ENCODE peak calls at places on chromosomes 5 and 9, in six cellular contexts. One of them, this sample, is unnamed.

GRCh38 chr5:113606298-113607134 is 93.0 kb downstream of the YTHDC2 start:
- DNase-seq in A549: peak; percentile 19
- DNase-seq in HepG2: peak; percentile 61
- DNase-seq in K562: peak; percentile 55
- DNase-seq in GM12878: peak; percentile 7
- DNase-seq in endothelial cell of umbilical vein: peak; percentile 82
- DNase-seq in this sample: peak; percentile 54

GRCh38 chr9:70392189-70392588 is 22.3 kb downstream of the KLF9 start:
- DNase-seq in endothelial cell of umbilical vein: peak; percentile 12
- DNase-seq in GM12878: no peak
- DNase-seq in K562: no peak
- DNase-seq in A549: no peak
- DNase-seq in HepG2: no peak
- DNase-seq in this sample: peak; percentile 14

GRCh38 chr9:75907329-75907728 is 16.9 kb downstream of the PCSK5 start:
- DNase-seq in endothelial cell of umbilical vein: peak; percentile 29
- DNase-seq in K562: no peak
- DNase-seq in A549: no peak
- DNase-seq in GM12878: no peak
- DNase-seq in HepG2: peak; percentile 35
- DNase-seq in this sample: no peak

GRCh38 chr5:131587541-131587940 is 47.5 kb downstream of the RAPGEF6 start:
- DNase-seq in endothelial cell of umbilical vein: peak; percentile 11
- DNase-seq in K562: no peak
- DNase-seq in A549: no peak
- DNase-seq in HepG2: no peak
- DNase-seq in GM12878: no peak
- DNase-seq in this sample: no peak

GRCh38 chr9:108182950-108183381 is 672.8 kb downstream of the ACTL7B start:
- DNase-seq in A549: no peak
- DNase-seq in endothelial cell of umbilical vein: peak; percentile 19
- DNase-seq in K562: no peak
- DNase-seq in HepG2: no peak
- DNase-seq in GM12878: peak; percentile 40
- DNase-seq in this sample: peak; percentile 51

GRCh38 chr9:15158019-15158418 is 149.0 kb downstream of the TTC39B start:
- DNase-seq in HepG2: no peak
- DNase-seq in endothelial cell of umbilical vein: no peak
- DNase-seq in K562: no peak
- DNase-seq in A549: no peak
- DNase-seq in GM12878: no peak
- DNase-seq in this sample: no peak

GRCh38 chr5:126864042-126864688 is 87.2 kb downstream of the LMNB1 start:
- DNase-seq in endothelial cell of umbilical vein: no peak
- DNase-seq in A549: peak; percentile 15
- DNase-seq in HepG2: no peak
- DNase-seq in GM12878: no peak
- DNase-seq in K562: peak; percentile 89
- DNase-seq in this sample: no peak

GRCh38 chr5:37938086-37938852 is 98.4 kb upstream of the GDNF start:
- DNase-seq in A549: no peak
- DNase-seq in K562: no peak
- DNase-seq in HepG2: no peak
- DNase-seq in GM12878: no peak
- DNase-seq in endothelial cell of umbilical vein: no peak
- DNase-seq in this sample: no peak

GRCh38 chr5:136814621-136815378 is 449.5 kb upstream of the TRPC7 start:
- DNase-seq in GM12878: no peak
- DNase-seq in HepG2: no peak
- DNase-seq in A549: no peak
- DNase-seq in endothelial cell of umbilical vein: no peak
- DNase-seq in K562: no peak
- DNase-seq in this sample: no peak

GRCh38 chr5:179796877-179797608 is 3.3 kb downstream of the LTC4S start:
- DNase-seq in endothelial cell of umbilical vein: no peak
- DNase-seq in HepG2: no peak
- DNase-seq in GM12878: no peak
- DNase-seq in A549: no peak
- DNase-seq in K562: no peak
- DNase-seq in this sample: no peak

GRCh38 chr5:111530298-111530740 is 18.0 kb upstream of the STARD4 start:
- DNase-seq in HepG2: peak; percentile 15
- DNase-seq in GM12878: peak; percentile 57
- DNase-seq in K562: peak; percentile 60
- DNase-seq in endothelial cell of umbilical vein: peak; percentile 90
- DNase-seq in A549: peak; percentile 43
- DNase-seq in this sample: peak; percentile 79

GRCh38 chr5:78591227-78591626 is 57.3 kb downstream of the LHFPL2 start:
- DNase-seq in K562: no peak
- DNase-seq in GM12878: no peak
- DNase-seq in endothelial cell of umbilical vein: peak; percentile 67
- DNase-seq in A549: peak; percentile 53
- DNase-seq in HepG2: peak; percentile 54
- DNase-seq in this sample: peak; percentile 29

GRCh38 chr9:120729796-120730195 is 15.5 kb upstream of the MEGF9 start:
- DNase-seq in endothelial cell of umbilical vein: no peak
- DNase-seq in GM12878: no peak
- DNase-seq in HepG2: peak; percentile 72
- DNase-seq in A549: no peak
- DNase-seq in K562: peak; percentile 46
- DNase-seq in this sample: peak; percentile 58

GRCh38 chr5:159913048-159913447 is 3.2 kb upstream of the ADRA1B start:
- DNase-seq in GM12878: no peak
- DNase-seq in A549: peak; percentile 70
- DNase-seq in endothelial cell of umbilical vein: peak; percentile 21
- DNase-seq in HepG2: no peak
- DNase-seq in K562: no peak
- DNase-seq in this sample: peak; percentile 33

GRCh38 chr5:15774632-15775031 is 274.7 kb downstream of the FBXL7 start:
- DNase-seq in A549: no peak
- DNase-seq in GM12878: no peak
- DNase-seq in K562: no peak
- DNase-seq in endothelial cell of umbilical vein: no peak
- DNase-seq in HepG2: no peak
- DNase-seq in this sample: no peak

DNA sequence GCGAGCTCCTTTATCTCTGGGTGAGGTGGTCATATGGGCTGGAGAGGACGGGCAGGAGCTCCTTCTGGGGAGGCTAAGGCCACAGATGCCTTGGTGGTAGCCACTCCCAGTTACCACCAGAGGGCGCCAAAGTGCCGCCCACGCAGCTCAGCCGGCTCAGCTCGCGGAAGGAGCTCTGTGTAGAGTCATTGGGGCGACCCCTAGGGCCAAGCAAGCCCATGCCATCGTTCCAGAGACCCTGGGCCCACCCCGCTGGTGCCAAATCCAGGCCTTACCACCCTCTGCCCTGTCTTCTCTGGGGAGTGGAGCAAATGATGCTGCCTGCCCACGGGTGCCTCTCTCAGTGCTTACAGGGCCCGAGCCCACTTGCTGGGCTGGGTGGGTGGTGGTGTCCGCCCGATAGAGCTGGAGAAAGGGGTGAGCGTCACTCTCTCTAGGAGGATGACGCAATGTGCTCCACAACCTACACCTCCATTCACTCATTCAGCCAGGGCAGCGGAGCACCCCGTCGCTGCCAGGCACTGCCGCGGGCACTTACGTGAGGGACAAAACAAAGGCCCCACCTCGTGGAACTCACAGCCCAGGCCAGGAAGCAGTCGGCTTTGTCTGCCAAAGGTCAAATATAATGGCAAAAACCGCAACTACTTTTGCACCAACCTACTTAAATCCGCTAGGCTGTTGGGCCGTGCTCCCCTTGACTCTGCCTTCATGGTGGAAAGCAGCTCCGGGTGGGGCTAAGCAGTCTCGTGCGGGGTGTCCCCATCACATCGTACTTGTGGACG is 13.8 kb downstream of the TSPAN17 start:
- DNase-seq in HepG2: peak; percentile 65
- DNase-seq in endothelial cell of umbilical vein: peak; percentile 69
- DNase-seq in K562: peak; percentile 90
- DNase-seq in A549: peak; percentile 95
- DNase-seq in GM12878: peak; percentile 16
- DNase-seq in this sample: peak; percentile 79
- TF ChIP-seq MYC in HepG2: no peak
- TF ChIP-seq MYC in endothelial cell of umbilical vein: no peak
- TF ChIP-seq MYC in K562: no peak
- TF ChIP-seq MYC in A549: no peak
- TF ChIP-seq MYC in GM12878: no peak
- TF ChIP-seq MYC in this sample: peak; percentile 8

GRCh38 chr5:140261403-140262171 is 41.3 kb downstream of the PFDN1 start:
- DNase-seq in GM12878: no peak
- DNase-seq in HepG2: peak; percentile 85
- DNase-seq in K562: peak; percentile 72
- DNase-seq in endothelial cell of umbilical vein: peak; percentile 97
- DNase-seq in A549: peak; percentile 93
- DNase-seq in this sample: peak; percentile 80
- TF ChIP-seq CTCF in GM12878: no peak
- TF ChIP-seq CTCF in HepG2: peak; percentile 38
- TF ChIP-seq CTCF in K562: peak; percentile 28
- TF ChIP-seq CTCF in endothelial cell of umbilical vein: no peak
- TF ChIP-seq CTCF in A549: no peak
- TF ChIP-seq CTCF in this sample: no peak

DNA sequence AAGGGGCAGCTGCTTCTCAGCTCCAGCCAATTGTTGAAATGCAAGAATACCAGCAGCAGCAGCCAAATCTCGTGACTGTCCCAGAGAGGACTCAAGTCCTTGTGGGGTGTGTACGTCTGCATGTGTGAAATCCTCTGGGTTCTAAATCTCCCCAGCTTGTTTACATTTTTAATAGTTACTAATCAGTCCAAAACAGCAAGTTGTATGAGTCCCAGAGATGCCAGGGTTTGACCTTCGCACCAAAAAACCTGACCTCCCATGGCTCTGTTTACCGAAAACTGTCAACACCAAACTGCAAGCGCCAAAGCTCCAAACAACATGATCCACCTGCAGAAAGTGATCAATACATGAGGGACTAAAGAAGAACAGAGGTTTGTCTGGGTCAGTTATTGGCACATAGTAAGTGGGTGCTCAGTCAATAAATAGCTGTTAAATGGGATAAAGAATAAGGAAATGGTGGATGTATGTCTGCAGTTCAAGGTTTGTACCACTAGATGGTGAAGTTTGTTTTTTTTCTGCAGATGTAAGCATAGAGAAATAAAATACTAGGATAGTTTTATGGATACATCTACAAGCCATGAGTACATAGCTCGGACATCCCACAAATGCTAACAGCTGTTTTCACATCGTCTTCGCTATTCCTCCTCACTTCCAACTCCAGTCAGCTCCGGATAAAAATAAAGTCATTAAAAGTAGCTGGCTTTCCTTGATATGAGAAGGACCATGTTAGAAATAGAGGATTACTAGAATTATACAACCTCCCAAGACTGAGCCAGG is 85.3 kb upstream of the ADRB2 start:
- DNase-seq in K562: peak; percentile 43
- DNase-seq in HepG2: peak; percentile 42
- DNase-seq in endothelial cell of umbilical vein: peak; percentile 82
- DNase-seq in GM12878: no peak
- DNase-seq in A549: peak; percentile 36
- DNase-seq in this sample: peak; percentile 81
- H3K4me3 ChIP-seq in K562: no peak overlapping the region
- H3K4me3 ChIP-seq in HepG2: no peak overlapping the region
- H3K4me3 ChIP-seq in endothelial cell of umbilical vein: no peak overlapping the region
- H3K4me3 ChIP-seq in GM12878: no peak overlapping the region
- H3K4me3 ChIP-seq in A549: no peak overlapping the region
- H3K4me3 ChIP-seq in this sample: no peak overlapping the region

DNA sequence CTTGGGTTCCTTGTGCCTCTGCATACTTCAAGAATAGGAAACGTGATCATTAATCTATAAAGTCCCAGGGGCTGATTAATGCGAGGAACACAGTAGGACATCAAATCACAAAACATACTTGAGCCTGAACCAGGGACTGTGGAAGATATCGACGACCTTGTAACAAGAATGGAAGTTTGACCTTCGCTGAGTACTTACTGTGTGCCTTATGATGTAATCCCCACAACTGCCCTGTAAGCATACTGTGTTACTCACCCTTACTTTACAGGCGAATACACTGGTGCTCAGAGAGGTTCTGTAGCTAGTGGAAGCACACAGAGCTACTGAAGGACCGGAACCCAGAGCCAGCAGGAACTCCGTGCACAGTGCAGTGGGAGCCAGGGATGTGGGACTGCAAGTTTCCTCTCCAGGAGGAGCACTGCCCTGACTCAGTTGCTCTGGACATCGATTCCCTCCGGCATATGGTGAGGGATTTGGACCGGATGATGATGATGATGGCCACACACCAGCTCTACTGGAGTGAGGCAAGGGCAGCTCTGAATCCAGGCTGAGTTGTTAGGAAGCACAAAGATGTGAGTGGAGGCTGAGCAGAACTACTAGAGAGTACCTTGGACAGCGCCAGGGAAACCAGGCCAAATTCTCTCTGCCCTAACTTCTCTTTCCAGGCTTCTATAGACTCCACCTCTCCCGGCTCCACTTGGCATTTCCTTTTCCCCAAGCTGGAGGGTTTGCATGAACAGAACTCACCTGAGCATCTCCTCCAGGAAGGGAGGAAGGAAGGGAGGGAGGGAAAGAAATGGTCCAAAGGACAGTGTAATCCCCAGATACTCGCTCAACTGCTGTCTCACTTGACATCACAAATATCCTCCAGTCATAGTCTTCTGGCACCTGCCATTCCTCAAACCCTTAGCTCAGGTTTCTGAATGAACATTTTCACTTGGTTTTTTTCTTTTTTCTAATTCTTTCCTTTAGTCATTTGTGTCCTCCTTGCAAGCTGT is 1.5 kb upstream of the GABBR2 start:
- DNase-seq in GM12878: no peak
- DNase-seq in A549: no peak
- DNase-seq in HepG2: no peak
- DNase-seq in endothelial cell of umbilical vein: peak; percentile 34
- DNase-seq in K562: peak; percentile 30
- DNase-seq in this sample: peak; percentile 60
- TF ChIP-seq MYC in GM12878: no peak
- TF ChIP-seq MYC in A549: no peak
- TF ChIP-seq MYC in HepG2: no peak
- TF ChIP-seq MYC in endothelial cell of umbilical vein: no peak
- TF ChIP-seq MYC in K562: no peak
- TF ChIP-seq MYC in this sample: no peak